ENCODE peak calls at places on chromosomes 11 and 22, in six cellular contexts. One of them, this sample, is unnamed.

GRCh38 chr22:21861856-21862255 is 5.6 kb downstream of the MAPK1 start:
- DNase-seq in spleen: no peak
- DNase-seq in GM12892: no peak
- DNase-seq in breast epithelium: no peak
- DNase-seq in transverse colon: no peak
- DNase-seq in sigmoid colon: no peak
- DNase-seq in this sample: no peak

GRCh38 chr11:132784441-132784840 is 747.9 kb downstream of the OPCML start:
- DNase-seq in breast epithelium: no peak
- DNase-seq in sigmoid colon: no peak
- DNase-seq in GM12892: no peak
- DNase-seq in transverse colon: no peak
- DNase-seq in spleen: no peak
- DNase-seq in this sample: no peak

GRCh38 chr11:84069048-84069447 is 782.9 kb upstream of the CCDC90B start:
- DNase-seq in sigmoid colon: no peak
- DNase-seq in spleen: no peak
- DNase-seq in GM12892: no peak
- DNase-seq in breast epithelium: no peak
- DNase-seq in transverse colon: no peak
- DNase-seq in this sample: no peak

GRCh38 chr22:48171294-48171693 is 1408.8 kb downstream of the TBC1D22A start:
- DNase-seq in spleen: no peak
- DNase-seq in transverse colon: no peak
- DNase-seq in sigmoid colon: no peak
- DNase-seq in breast epithelium: no peak
- DNase-seq in GM12892: no peak
- DNase-seq in this sample: peak; percentile 44

GRCh38 chr22:28185130-28185529 is 266.1 kb upstream of the PITPNB start:
- DNase-seq in breast epithelium: no peak
- DNase-seq in spleen: no peak
- DNase-seq in sigmoid colon: no peak
- DNase-seq in GM12892: no peak
- DNase-seq in transverse colon: no peak
- DNase-seq in this sample: no peak

GRCh38 chr11:64593156-64594105 is 2.4 kb downstream of the SLC22A12 start:
- DNase-seq in spleen: peak; percentile 58
- DNase-seq in sigmoid colon: no peak
- DNase-seq in transverse colon: no peak
- DNase-seq in GM12892: no peak
- DNase-seq in breast epithelium: no peak
- DNase-seq in this sample: no peak

GRCh38 chr22:25202290-25202921 is 2.7 kb downstream of the CRYBB3 start:
- DNase-seq in spleen: no peak
- DNase-seq in sigmoid colon: no peak
- DNase-seq in transverse colon: peak; percentile 57
- DNase-seq in breast epithelium: no peak
- DNase-seq in GM12892: peak; percentile 63
- DNase-seq in this sample: no peak

GRCh38 chr22:38243007-38243775 is 29.6 kb downstream of the TMEM184B start:
- DNase-seq in sigmoid colon: no peak
- DNase-seq in GM12892: no peak
- DNase-seq in breast epithelium: no peak
- DNase-seq in spleen: no peak
- DNase-seq in transverse colon: peak; percentile 81
- DNase-seq in this sample: no peak

GRCh38 chr22:21762712-21763581 is 27.4 kb upstream of the YPEL1 start:
- DNase-seq in spleen: no peak
- DNase-seq in transverse colon: no peak
- DNase-seq in GM12892: peak; percentile 42
- DNase-seq in breast epithelium: no peak
- DNase-seq in sigmoid colon: no peak
- DNase-seq in this sample: no peak

GRCh38 chr11:61972796-61973602 is 5.6 kb upstream of the FTH1 start:
- DNase-seq in GM12892: no peak
- DNase-seq in breast epithelium: peak; percentile 72
- DNase-seq in spleen: peak; percentile 71
- DNase-seq in sigmoid colon: no peak
- DNase-seq in transverse colon: no peak
- DNase-seq in this sample: peak; percentile 77

GRCh38 chr11:35847473-35847872 is 96.4 kb upstream of the LDLRAD3 start:
- DNase-seq in breast epithelium: no peak
- DNase-seq in transverse colon: no peak
- DNase-seq in GM12892: no peak
- DNase-seq in sigmoid colon: no peak
- DNase-seq in spleen: no peak
- DNase-seq in this sample: no peak

GRCh38 chr11:61560751-61561150 is 20.1 kb downstream of the SYT7 start:
- DNase-seq in sigmoid colon: no peak
- DNase-seq in spleen: no peak
- DNase-seq in breast epithelium: no peak
- DNase-seq in GM12892: no peak
- DNase-seq in transverse colon: no peak
- DNase-seq in this sample: no peak

GRCh38 chr11:70335511-70335910 is 62.8 kb upstream of the CTTN start:
- DNase-seq in breast epithelium: no peak
- DNase-seq in GM12892: no peak
- DNase-seq in spleen: no peak
- DNase-seq in transverse colon: no peak
- DNase-seq in sigmoid colon: no peak
- DNase-seq in this sample: no peak

GRCh38 chr22:26835929-26836528 is 178.6 kb downstream of the MIAT start:
- DNase-seq in breast epithelium: no peak
- DNase-seq in transverse colon: peak; percentile 44
- DNase-seq in GM12892: peak; percentile 25
- DNase-seq in sigmoid colon: no peak
- DNase-seq in spleen: no peak
- DNase-seq in this sample: no peak

GRCh38 chr22:44811141-44811540 is 58.8 kb downstream of the ARHGAP8 start:
- DNase-seq in transverse colon: no peak
- DNase-seq in GM12892: peak; percentile 5
- DNase-seq in sigmoid colon: peak; percentile 40
- DNase-seq in spleen: peak; percentile 47
- DNase-seq in breast epithelium: no peak
- DNase-seq in this sample: no peak

GRCh38 chr22:44347549-44347948 is 34.8 kb upstream of the SHISAL1 start:
- DNase-seq in spleen: no peak
- DNase-seq in transverse colon: no peak
- DNase-seq in sigmoid colon: no peak
- DNase-seq in GM12892: no peak
- DNase-seq in breast epithelium: no peak
- DNase-seq in this sample: no peak

GRCh38 chr11:133531971-133532651 is at the start of gene OPCML:
- DNase-seq in transverse colon: no peak
- DNase-seq in spleen: no peak
- DNase-seq in GM12892: no peak
- DNase-seq in sigmoid colon: no peak
- DNase-seq in breast epithelium: no peak
- DNase-seq in this sample: no peak

GRCh38 chr11:117166491-117166890 is 12.1 kb upstream of the SIDT2 start:
- DNase-seq in sigmoid colon: no peak
- DNase-seq in GM12892: no peak
- DNase-seq in breast epithelium: no peak
- DNase-seq in transverse colon: no peak
- DNase-seq in spleen: no peak
- DNase-seq in this sample: no peak

GRCh38 chr11:82683029-82683428 is 50.6 kb downstream of the FAM181B start:
- DNase-seq in GM12892: no peak
- DNase-seq in sigmoid colon: no peak
- DNase-seq in breast epithelium: no peak
- DNase-seq in transverse colon: no peak
- DNase-seq in spleen: no peak
- DNase-seq in this sample: no peak

GRCh38 chr11:13535819-13536218 is 40.0 kb upstream of the PTH start:
- DNase-seq in sigmoid colon: no peak
- DNase-seq in spleen: no peak
- DNase-seq in breast epithelium: no peak
- DNase-seq in transverse colon: no peak
- DNase-seq in GM12892: no peak
- DNase-seq in this sample: no peak

GRCh38 chr11:65606876-65607613 is 7.0 kb downstream of the MAP3K11 start:
- DNase-seq in transverse colon: peak; percentile 91
- DNase-seq in GM12892: no peak
- DNase-seq in breast epithelium: peak; percentile 96
- DNase-seq in sigmoid colon: peak; percentile 99
- DNase-seq in spleen: peak; percentile 90
- DNase-seq in this sample: peak; percentile 97

GRCh38 chr11:62974848-62975522 is 9.8 kb downstream of the SLC22A6 start:
- DNase-seq in GM12892: no peak
- DNase-seq in sigmoid colon: peak; percentile 54
- DNase-seq in transverse colon: peak; percentile 85
- DNase-seq in spleen: no peak
- DNase-seq in breast epithelium: no peak
- DNase-seq in this sample: no peak

GRCh38 chr11:76073716-76074115 is 132.6 kb downstream of the WNT11 start:
- DNase-seq in sigmoid colon: no peak
- DNase-seq in transverse colon: no peak
- DNase-seq in breast epithelium: no peak
- DNase-seq in GM12892: no peak
- DNase-seq in spleen: no peak
- DNase-seq in this sample: no peak

GRCh38 chr11:121291896-121292502 is 572 bp upstream of the SC5D start:
- DNase-seq in breast epithelium: no peak
- DNase-seq in transverse colon: peak; percentile 11
- DNase-seq in spleen: no peak
- DNase-seq in sigmoid colon: no peak
- DNase-seq in GM12892: no peak
- DNase-seq in this sample: no peak

GRCh38 chr11:35943761-35944502 is at the start of gene LDLRAD3:
- DNase-seq in sigmoid colon: peak; percentile 91
- DNase-seq in spleen: peak; percentile 90
- DNase-seq in transverse colon: peak; percentile 69
- DNase-seq in breast epithelium: peak; percentile 53
- DNase-seq in GM12892: peak; percentile 65
- DNase-seq in this sample: peak; percentile 89

GRCh38 chr11:57792060-57792541 is 30.5 kb downstream of the CTNND1 start:
- DNase-seq in sigmoid colon: peak; percentile 80
- DNase-seq in GM12892: peak; percentile 48
- DNase-seq in breast epithelium: peak; percentile 60
- DNase-seq in spleen: peak; percentile 96
- DNase-seq in transverse colon: peak; percentile 71
- DNase-seq in this sample: no peak
- TF ChIP-seq POLR2A in sigmoid colon: no peak
- TF ChIP-seq POLR2A in GM12892: peak; percentile 67
- TF ChIP-seq POLR2A in breast epithelium: no peak
- TF ChIP-seq POLR2A in spleen: peak; percentile 14
- TF ChIP-seq POLR2A in transverse colon: peak; percentile 33
- TF ChIP-seq POLR2A in this sample: no peak

GRCh38 chr11:68408512-68408911 is 52.0 kb upstream of the PPP6R3 start:
- DNase-seq in spleen: no peak
- DNase-seq in sigmoid colon: no peak
- DNase-seq in transverse colon: no peak
- DNase-seq in GM12892: no peak
- DNase-seq in breast epithelium: no peak
- DNase-seq in this sample: no peak
- TF ChIP-seq POLR2AphosphoS5 in spleen: no peak
- TF ChIP-seq POLR2AphosphoS5 in sigmoid colon: no peak
- TF ChIP-seq POLR2AphosphoS5 in transverse colon: no peak
- TF ChIP-seq POLR2AphosphoS5 in GM12892: no peak
- TF ChIP-seq POLR2AphosphoS5 in breast epithelium: no peak
- TF ChIP-seq POLR2AphosphoS5 in this sample: no peak

DNA sequence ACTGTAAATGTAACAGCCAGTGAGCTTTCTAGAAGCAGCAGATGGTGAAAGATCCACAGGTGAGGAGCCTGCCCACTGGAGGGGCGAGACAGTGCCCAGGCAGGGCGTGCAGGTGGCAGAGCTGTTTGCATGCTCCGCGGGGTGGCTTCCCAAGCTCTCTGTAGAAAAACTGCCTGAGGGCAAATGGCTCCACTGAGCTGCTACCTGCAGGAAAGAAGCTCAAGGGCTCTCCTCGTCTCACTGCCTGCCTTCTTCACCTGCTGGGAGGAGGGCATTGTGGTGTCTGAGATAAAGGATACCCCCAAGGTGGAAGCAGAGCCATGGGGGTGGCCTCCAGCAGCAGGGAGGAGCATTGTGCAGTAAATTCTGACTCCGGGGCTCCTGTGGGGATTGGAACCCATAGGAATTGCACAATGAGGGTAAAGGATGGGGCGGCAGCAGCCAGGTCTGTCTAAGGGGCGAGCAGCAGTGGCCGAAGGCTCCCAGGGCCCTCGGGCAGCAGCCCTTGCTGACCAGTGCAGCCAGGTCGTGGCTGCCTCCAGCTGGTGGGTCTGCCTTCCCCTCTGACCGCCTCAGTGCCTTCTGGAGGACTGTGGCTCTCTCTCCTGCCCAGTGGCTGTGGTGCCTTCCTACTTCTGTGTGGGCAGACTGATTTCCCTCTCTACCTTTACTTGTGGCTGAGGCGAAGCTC is 28.0 kb upstream of the CABP7 start:
- DNase-seq in sigmoid colon: no peak
- DNase-seq in spleen: no peak
- DNase-seq in transverse colon: no peak
- DNase-seq in breast epithelium: no peak
- DNase-seq in GM12892: no peak
- DNase-seq in this sample: no peak
- TF ChIP-seq POLR2A in sigmoid colon: no peak
- TF ChIP-seq POLR2A in spleen: no peak
- TF ChIP-seq POLR2A in transverse colon: no peak
- TF ChIP-seq POLR2A in breast epithelium: no peak
- TF ChIP-seq POLR2A in GM12892: no peak
- TF ChIP-seq POLR2A in this sample: no peak

DNA sequence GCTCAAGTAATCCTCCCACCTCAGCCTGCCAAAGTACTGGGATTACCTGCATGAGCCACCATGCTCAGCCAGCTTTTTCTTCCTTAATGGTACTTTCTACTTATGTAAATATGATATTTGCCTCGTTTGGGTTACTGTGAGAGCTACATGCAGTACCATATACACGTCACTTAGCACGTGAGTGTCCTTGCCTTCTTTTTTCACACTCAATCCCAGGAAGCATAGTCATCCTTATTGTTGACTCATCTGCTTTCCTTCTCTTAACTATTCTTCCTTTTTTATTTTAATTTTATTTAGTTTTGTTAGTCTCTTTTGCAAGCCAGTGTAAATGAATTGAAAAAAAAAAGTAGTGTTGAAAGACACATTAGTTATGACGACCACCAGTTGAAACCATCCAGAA is 205.9 kb downstream of the HIPK3 start:
- DNase-seq in transverse colon: no peak
- DNase-seq in spleen: no peak
- DNase-seq in GM12892: no peak
- DNase-seq in breast epithelium: no peak
- DNase-seq in sigmoid colon: no peak
- DNase-seq in this sample: no peak
- TF ChIP-seq POLR2AphosphoS5 in transverse colon: no peak
- TF ChIP-seq POLR2AphosphoS5 in spleen: no peak
- TF ChIP-seq POLR2AphosphoS5 in GM12892: no peak
- TF ChIP-seq POLR2AphosphoS5 in breast epithelium: no peak
- TF ChIP-seq POLR2AphosphoS5 in sigmoid colon: no peak
- TF ChIP-seq POLR2AphosphoS5 in this sample: no peak

GRCh38 chr22:31253949-31254348 is 38.3 kb downstream of the PIK3IP1 start:
- DNase-seq in breast epithelium: peak; percentile 99
- DNase-seq in transverse colon: peak; percentile 73
- DNase-seq in spleen: no peak
- DNase-seq in sigmoid colon: peak; percentile 39
- DNase-seq in GM12892: no peak
- DNase-seq in this sample: peak; percentile 82
- TF ChIP-seq POLR2A in breast epithelium: peak; percentile 18
- TF ChIP-seq POLR2A in transverse colon: no peak
- TF ChIP-seq POLR2A in spleen: no peak
- TF ChIP-seq POLR2A in sigmoid colon: no peak
- TF ChIP-seq POLR2A in GM12892: no peak
- TF ChIP-seq POLR2A in this sample: no peak

GRCh38 chr11:2305140-2305861 is 3.5 kb downstream of the TSPAN32 start:
- DNase-seq in breast epithelium: peak; percentile 71
- DNase-seq in sigmoid colon: peak; percentile 95
- DNase-seq in spleen: peak; percentile 97
- DNase-seq in transverse colon: peak; percentile 88
- DNase-seq in GM12892: peak; percentile 78
- DNase-seq in this sample: peak; percentile 96
- TF ChIP-seq POLR2AphosphoS5 in breast epithelium: no peak
- TF ChIP-seq POLR2AphosphoS5 in sigmoid colon: no peak
- TF ChIP-seq POLR2AphosphoS5 in spleen: peak; percentile 30
- TF ChIP-seq POLR2AphosphoS5 in transverse colon: no peak
- TF ChIP-seq POLR2AphosphoS5 in GM12892: no peak
- TF ChIP-seq POLR2AphosphoS5 in this sample: no peak